ENCODE peak calls at places on chromosomes 7 and 10, in eight cellular contexts. U is HFFc6, K is progenitor cell of endocrine pancreas, E is cardiac muscle cell, V is upper lobe of right lung, O is pancreas, P is RWPE2, H is B cell. X is an unnamed sample.

GRCh38 chr10:94991243-94991888 is 52.9 kb downstream of the CYP2C9 start:
- DNase-seq in U (no peak), K (no peak), E (no peak), V (no peak), O (no peak), P (no peak), H (no peak), X (peak)

GRCh38 chr10:74923556-74923955 is 97.2 kb downstream of the KAT6B start:
- DNase-seq in U (no peak), K (no peak), E (peak), V (peak), O (no peak), P (no peak), H (no peak), X (no peak)

GRCh38 chr10:11469575-11470391 is 141.7 kb downstream of the USP6NL start:
- DNase-seq in U (no peak), K (no peak), E (no peak), V (no peak), O (no peak), P (no peak), H (no peak), X (no peak)

GRCh38 chr7:120254845-120255244 is 18.1 kb upstream of the KCND2 start:
- DNase-seq in U (no peak), K (no peak), E (no peak), V (no peak), O (no peak), P (no peak), H (no peak), X (no peak)

GRCh38 chr7:155824195-155824915 is 12.1 kb upstream of the SHH start:
- DNase-seq in U (no peak), K (no peak), E (no peak), V (peak), O (no peak), P (peak), H (no peak), X (no peak)

GRCh38 chr7:40887099-40887498 is 752.3 kb downstream of the SUGCT start:
- DNase-seq in U (peak), K (no peak), E (no peak), V (no peak), O (no peak), P (no peak), H (no peak), X (no peak)

GRCh38 chr7:150411606-150412005 is 32.5 kb downstream of the ZNF775 start:
- DNase-seq in U (no peak), K (no peak), E (no peak), V (no peak), O (no peak), P (no peak), H (no peak), X (no peak)

GRCh38 chr7:93301736-93302135 is 69.6 kb downstream of the VPS50 start:
- DNase-seq in U (no peak), K (no peak), E (no peak), V (no peak), O (no peak), P (no peak), H (no peak), X (no peak)

GRCh38 chr7:30348083-30348560 is 63.7 kb downstream of the ZNRF2 start:
- DNase-seq in U (peak), K (no peak), E (no peak), V (no peak), O (no peak), P (peak), H (peak), X (no peak)

GRCh38 chr7:143391462-143392404 is 10.6 kb downstream of the ZYX start:
- DNase-seq in U (peak), K (no peak), E (no peak), V (no peak), O (peak), P (no peak), H (no peak), X (peak)

GRCh38 chr7:91826377-91826776 is 54.1 kb downstream of the MTERF1 start:
- DNase-seq in U (peak), K (no peak), E (no peak), V (no peak), O (no peak), P (no peak), H (no peak), X (no peak)

GRCh38 chr10:62467509-62467908 is 93.3 kb downstream of the ZNF365 start:
- DNase-seq in U (peak), K (no peak), E (no peak), V (no peak), O (no peak), P (no peak), H (no peak), X (no peak)

GRCh38 chr10:15188629-15189028 is 20.1 kb upstream of the NMT2 start:
- DNase-seq in U (no peak), K (no peak), E (no peak), V (no peak), O (no peak), P (no peak), H (no peak), X (no peak)

GRCh38 chr10:55820071-55820470 is 541.0 kb downstream of the ZWINT start:
- DNase-seq in U (no peak), K (no peak), E (no peak), V (no peak), O (no peak), P (no peak), H (no peak), X (no peak)

GRCh38 chr10:73941300-73941699 is 30.4 kb downstream of the PLAU start:
- DNase-seq in U (no peak), K (no peak), E (no peak), V (no peak), O (no peak), P (no peak), H (no peak), X (no peak)

GRCh38 chr10:10785627-10786333 is 231.9 kb upstream of the CELF2 start:
- DNase-seq in U (peak), K (no peak), E (no peak), V (no peak), O (no peak), P (no peak), H (no peak), X (no peak)

GRCh38 chr7:106050743-106051110 is 61.4 kb downstream of the SYPL1 start:
- DNase-seq in U (peak), K (no peak), E (no peak), V (no peak), O (no peak), P (no peak), H (no peak), X (no peak)

GRCh38 chr10:96588060-96588554 is 1.3 kb upstream of the TM9SF3 start:
- DNase-seq in U (no peak), K (no peak), E (no peak), V (no peak), O (no peak), P (no peak), H (no peak), X (no peak)

GRCh38 chr10:101031796-101032636 is 982 bp downstream of the SFXN3 start:
- DNase-seq in U (peak), K (no peak), E (peak), V (peak), O (peak), P (no peak), H (peak), X (peak)

GRCh38 chr10:128062837-128063563 is 63.2 kb downstream of the MKI67 start:
- DNase-seq in U (no peak), K (no peak), E (no peak), V (peak), O (no peak), P (no peak), H (peak), X (no peak)

GRCh38 chr10:128068398-128069285 is 57.6 kb downstream of the MKI67 start:
- DNase-seq in U (no peak), K (no peak), E (no peak), V (peak), O (no peak), P (no peak), H (no peak), X (no peak)

GRCh38 chr10:88289342-88289741 is 293.8 kb downstream of the RNLS start:
- DNase-seq in U (no peak), K (no peak), E (no peak), V (no peak), O (no peak), P (no peak), H (no peak), X (no peak)

GRCh38 chr10:73924935-73925334 is 14.0 kb downstream of the PLAU start:
- DNase-seq in U (no peak), K (no peak), E (no peak), V (no peak), O (no peak), P (no peak), H (no peak), X (no peak)

GRCh38 chr10:132485391-132485790 is 52.2 kb upstream of the INPP5A start:
- DNase-seq in U (no peak), K (no peak), E (no peak), V (peak), O (no peak), P (no peak), H (no peak), X (no peak)

GRCh38 chr7:130899071-130899451 is 165.1 kb upstream of the KLF14 start:
- DNase-seq in U (no peak), K (no peak), E (no peak), V (no peak), O (no peak), P (no peak), H (no peak), X (no peak)

GRCh38 chr7:4629287-4629905 is 52.7 kb upstream of the FOXK1 start:
- DNase-seq in U (no peak), K (no peak), E (no peak), V (no peak), O (no peak), P (no peak), H (no peak), X (peak)

GRCh38 chr7:32336726-32337125 is 153.5 kb downstream of the LSM5 start:
- DNase-seq in U (no peak), K (no peak), E (no peak), V (no peak), O (no peak), P (no peak), H (no peak), X (no peak)

GRCh38 chr10:133394064-133394663 is at the start of gene MTG1:
- DNase-seq in U (peak), K (peak), E (peak), V (peak), O (peak), P (peak), H (peak), X (peak)

GRCh38 chr10:103465411-103466179 is 6.9 kb upstream of the CALHM1 start:
- DNase-seq in U (no peak), K (no peak), E (no peak), V (no peak), O (no peak), P (no peak), H (no peak), X (no peak)

GRCh38 chr7:22831602-22832001 is 9.0 kb upstream of the TOMM7 start:
- DNase-seq in U (no peak), K (no peak), E (no peak), V (no peak), O (no peak), P (no peak), H (no peak), X (no peak)

DNA sequence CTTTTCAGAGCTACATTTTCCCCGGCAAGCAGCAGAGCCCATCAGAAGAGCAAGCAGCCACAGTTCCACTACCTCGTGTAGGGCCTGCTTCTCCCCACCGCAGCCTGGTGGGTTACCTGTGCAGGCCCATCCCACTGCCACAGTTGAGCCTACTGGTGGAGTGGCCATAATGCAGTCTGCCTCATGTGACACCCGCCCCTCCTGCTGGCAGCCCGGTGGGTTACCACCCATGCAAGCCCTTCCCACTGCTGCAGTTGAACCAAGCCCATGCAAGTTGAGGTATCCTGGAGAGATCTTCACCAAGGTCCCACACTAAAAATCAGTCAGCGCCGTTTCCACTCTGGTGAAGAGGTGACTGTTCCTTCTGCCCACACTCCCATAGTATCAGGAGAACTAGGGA is 32.1 kb upstream of the CNNM1 start:
- DNase-seq in U (no peak), K (no peak), E (no peak), V (no peak), O (no peak), P (no peak), H (no peak), X (no peak)
- TF ChIP-seq CTCF in U (peak), K (peak), E (no peak), V (no peak), O (no peak), P (no peak), H (no peak), X (no peak)

GRCh38 chr7:1925349-1925748 is 255.3 kb downstream of the ELFN1 start:
- DNase-seq in U (no peak), K (no peak), E (no peak), V (no peak), O (peak), P (no peak), H (no peak), X (no peak)
- TF ChIP-seq CTCF in U (peak), K (no peak), E (peak), V (no peak), O (no peak), P (no peak), H (no peak), X (no peak)

GRCh38 chr10:12727832-12728215 is 273.7 kb downstream of the CCDC3 start:
- DNase-seq in U (no peak), K (no peak), E (no peak), V (no peak), O (no peak), P (no peak), H (no peak), X (no peak)

GRCh38 chr10:12726971-12727831 is 274.3 kb downstream of the CCDC3 start:
- DNase-seq in U (no peak), K (no peak), E (no peak), V (no peak), O (no peak), P (no peak), H (no peak), X (no peak)

GRCh38 chr10:12730809-12731519 is 270.5 kb downstream of the CCDC3 start:
- DNase-seq in U (no peak), K (no peak), E (no peak), V (no peak), O (no peak), P (no peak), H (no peak), X (no peak)

GRCh38 chr10:12728569-12728968 is 272.9 kb downstream of the CCDC3 start:
- DNase-seq in U (peak), K (no peak), E (no peak), V (no peak), O (no peak), P (no peak), H (no peak), X (no peak)

DNA sequence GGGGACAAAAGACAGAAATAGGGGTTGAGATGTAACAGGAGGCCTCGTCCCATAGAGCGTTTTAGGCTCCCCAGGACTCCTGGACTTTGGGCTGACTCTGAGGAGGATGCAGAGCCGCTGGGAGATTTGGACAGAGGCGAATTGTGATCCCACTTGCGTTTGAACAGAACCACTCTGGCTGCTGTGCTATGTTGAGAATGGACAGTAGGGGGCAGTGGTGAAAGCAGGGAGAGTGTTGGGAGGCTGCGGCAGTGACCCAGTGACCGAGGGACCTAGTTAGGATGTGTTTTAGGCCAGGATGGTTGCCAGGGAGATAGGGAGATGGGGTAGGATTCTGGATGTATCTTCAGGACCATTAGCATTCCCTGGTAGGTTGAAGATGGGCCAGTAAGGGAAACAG is 271.6 kb downstream of the CCDC3 start:
- DNase-seq in U (no peak), K (no peak), E (peak), V (no peak), O (no peak), P (no peak), H (no peak), X (no peak)
- TF ChIP-seq CTCF in U (peak), K (peak), E (peak), V (no peak), O (no peak), P (no peak), H (no peak), X (no peak)

GRCh38 chr7:359226-359775 is 69.3 kb downstream of the FOXL3 start:
- DNase-seq in U (no peak), K (no peak), E (no peak), V (no peak), O (no peak), P (no peak), H (no peak), X (no peak)

GRCh38 chr7:361680-362415 is 71.9 kb downstream of the FOXL3 start:
- DNase-seq in U (no peak), K (no peak), E (no peak), V (peak), O (peak), P (no peak), H (no peak), X (no peak)

GRCh38 chr7:359776-360361 is 69.9 kb downstream of the FOXL3 start:
- DNase-seq in U (no peak), K (no peak), E (no peak), V (peak), O (peak), P (no peak), H (no peak), X (no peak)

GRCh38 chr7:362416-363096 is 72.6 kb downstream of the FOXL3 start:
- DNase-seq in U (no peak), K (no peak), E (no peak), V (peak), O (peak), P (peak), H (no peak), X (no peak)

DNA sequence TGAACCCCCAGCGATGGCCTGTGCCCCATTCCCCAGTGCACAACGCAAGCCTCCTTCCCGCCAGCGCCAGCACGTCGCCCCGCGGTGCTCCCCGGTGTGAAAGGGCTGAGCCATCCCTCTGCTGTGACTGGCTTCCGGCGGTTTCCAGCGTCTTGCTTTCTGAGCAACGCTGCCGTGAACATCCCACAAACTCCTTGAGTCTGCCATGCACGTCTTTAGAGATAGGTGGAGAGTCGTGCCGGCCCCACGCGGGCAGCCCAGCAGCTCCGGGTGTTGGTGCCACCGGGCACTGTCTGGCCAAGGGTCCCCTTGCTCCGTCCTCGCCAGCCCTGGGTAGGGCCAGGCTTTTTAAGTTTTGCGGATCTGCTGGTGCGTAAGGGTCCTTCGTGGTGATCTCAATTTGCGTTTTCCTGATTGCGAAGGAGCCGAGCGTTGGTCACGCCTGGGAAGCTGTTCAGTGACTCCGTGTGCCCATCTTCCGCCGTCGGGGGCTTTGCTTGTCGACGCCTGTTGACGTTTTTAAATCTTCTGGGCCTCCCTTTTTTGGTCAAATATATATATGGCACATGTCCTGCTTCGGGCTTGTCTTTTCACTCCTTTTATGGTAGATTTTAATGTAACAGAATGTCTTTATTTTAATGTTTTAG is 70.6 kb downstream of the FOXL3 start:
- DNase-seq in U (no peak), K (no peak), E (no peak), V (peak), O (peak), P (peak), H (no peak), X (no peak)
- TF ChIP-seq CTCF in U (no peak), K (no peak), E (no peak), V (no peak), O (no peak), P (no peak), H (no peak), X (no peak)

GRCh38 chr7:986766-987722 is 4.1 kb downstream of the CYP2W1 start:
- DNase-seq in U (no peak), K (no peak), E (no peak), V (no peak), O (peak), P (no peak), H (no peak), X (no peak)
- TF ChIP-seq CTCF in U (no peak), K (no peak), E (no peak), V (no peak), O (no peak), P (no peak), H (no peak), X (no peak)

DNA sequence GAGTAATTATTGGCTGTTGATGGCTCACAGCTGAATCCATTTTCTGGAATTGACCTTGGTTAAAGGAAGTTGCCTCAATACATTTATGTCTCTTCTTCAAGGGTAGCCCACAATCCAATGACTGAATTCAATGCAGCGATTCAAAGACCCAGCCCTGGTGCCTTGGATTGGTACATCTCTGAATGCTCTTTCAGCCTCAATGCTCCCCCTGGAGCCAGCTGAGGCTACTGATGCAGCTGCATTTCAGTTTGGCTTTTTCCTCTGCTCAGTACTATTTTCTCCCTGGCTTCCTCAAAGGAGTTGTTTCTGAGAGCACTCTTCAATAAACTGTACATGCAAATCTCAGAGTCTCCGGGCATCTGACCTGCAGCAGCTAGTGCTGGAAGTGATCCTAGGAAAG is 633 bp upstream of the EBLN1 start:
- DNase-seq in U (no peak), K (no peak), E (no peak), V (no peak), O (no peak), P (no peak), H (no peak), X (no peak)
- TF ChIP-seq CTCF in U (no peak), K (peak), E (peak), V (no peak), O (no peak), P (no peak), H (no peak), X (no peak)

DNA sequence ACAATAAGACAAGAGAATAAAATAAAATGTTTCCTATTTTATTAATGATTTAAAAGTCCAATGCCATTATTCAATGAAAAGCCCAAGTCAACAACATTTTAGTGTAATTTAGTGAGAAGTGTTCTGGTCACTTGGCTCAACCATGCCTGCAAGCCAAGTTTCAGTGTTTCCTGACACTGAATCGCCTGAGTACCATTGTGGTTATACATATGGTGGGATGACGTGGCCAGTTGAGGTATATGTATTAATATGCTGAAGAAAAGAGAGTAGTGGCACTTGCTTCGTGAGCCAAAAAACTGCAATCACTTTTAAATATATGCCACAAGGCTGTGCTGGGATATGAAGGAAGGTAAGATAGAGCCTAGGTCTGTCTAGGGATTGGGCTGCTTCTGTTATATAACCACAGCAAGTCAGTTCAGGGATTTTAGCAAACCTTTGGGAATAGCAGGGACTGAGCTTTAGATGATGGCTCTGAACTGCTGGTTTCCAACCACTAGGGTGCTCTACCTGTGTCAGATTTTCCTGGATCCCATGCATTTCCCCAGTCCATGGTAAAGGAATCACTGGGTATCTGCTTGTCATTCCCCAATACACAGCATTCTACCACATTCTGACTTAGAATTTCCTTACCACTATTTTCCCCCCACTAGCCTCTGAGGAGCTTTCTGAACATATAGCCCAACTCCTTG is 214.0 kb upstream of the PRPS1L1 start:
- DNase-seq in U (no peak), K (no peak), E (no peak), V (no peak), O (no peak), P (no peak), H (no peak), X (no peak)
- TF ChIP-seq CTCF in U (peak), K (no peak), E (no peak), V (no peak), O (no peak), P (no peak), H (no peak), X (no peak)